ENCODE peak calls at places on chromosomes 4 and X, in eight cellular contexts. One of them, this sample, is unnamed. For H3K4me1, the result is how much of the 10 kb centered on the place peaks cover.

GRCh38 chrX:47863187-47863586 is 26.5 kb downstream of the ZNF81 start:
- DNase-seq in HCT116: no peak
- DNase-seq in GM23338: no peak
- DNase-seq in upper lobe of left lung: no peak
- DNase-seq in prostate gland: peak
- DNase-seq in transverse colon: no peak
- DNase-seq in GM12878: no peak
- DNase-seq in K562: no peak
- DNase-seq in this sample: no peak

GRCh38 chrX:11016728-11017127 is 94.4 kb upstream of the HCCS start:
- DNase-seq in HCT116: no peak
- DNase-seq in GM23338: no peak
- DNase-seq in upper lobe of left lung: no peak
- DNase-seq in prostate gland: no peak
- DNase-seq in transverse colon: no peak
- DNase-seq in GM12878: no peak
- DNase-seq in K562: no peak
- DNase-seq in this sample: no peak

GRCh38 chrX:101385795-101386541 is at the start of gene BTK:
- DNase-seq in HCT116: no peak
- DNase-seq in GM23338: no peak
- DNase-seq in upper lobe of left lung: peak
- DNase-seq in prostate gland: no peak
- DNase-seq in transverse colon: peak
- DNase-seq in GM12878: peak
- DNase-seq in K562: peak
- DNase-seq in this sample: no peak

GRCh38 chrX:20514358-20514757 is 247.6 kb upstream of the RPS6KA3 start:
- DNase-seq in HCT116: peak
- DNase-seq in GM23338: no peak
- DNase-seq in upper lobe of left lung: peak
- DNase-seq in prostate gland: no peak
- DNase-seq in transverse colon: no peak
- DNase-seq in GM12878: no peak
- DNase-seq in K562: no peak
- DNase-seq in this sample: no peak

GRCh38 chr4:13920111-13920875 is 292.8 kb upstream of the BOD1L1 start:
- DNase-seq in HCT116: no peak
- DNase-seq in GM23338: no peak
- DNase-seq in upper lobe of left lung: no peak
- DNase-seq in prostate gland: no peak
- DNase-seq in transverse colon: no peak
- DNase-seq in GM12878: no peak
- DNase-seq in K562: no peak
- DNase-seq in this sample: no peak

GRCh38 chrX:24676403-24677024 is 17.2 kb upstream of the POLA1 start:
- DNase-seq in HCT116: no peak
- DNase-seq in GM23338: peak
- DNase-seq in upper lobe of left lung: no peak
- DNase-seq in prostate gland: no peak
- DNase-seq in transverse colon: no peak
- DNase-seq in GM12878: no peak
- DNase-seq in K562: no peak
- DNase-seq in this sample: no peak

GRCh38 chrX:93673056-93673868 is at the start of gene NAP1L3:
- DNase-seq in HCT116: no peak
- DNase-seq in GM23338: peak
- DNase-seq in upper lobe of left lung: peak
- DNase-seq in prostate gland: peak
- DNase-seq in transverse colon: peak
- DNase-seq in GM12878: no peak
- DNase-seq in K562: no peak
- DNase-seq in this sample: peak

GRCh38 chr4:105808459-105809041 is 86.7 kb upstream of the NPNT start:
- DNase-seq in HCT116: peak
- DNase-seq in GM23338: no peak
- DNase-seq in upper lobe of left lung: no peak
- DNase-seq in prostate gland: peak
- DNase-seq in transverse colon: no peak
- DNase-seq in GM12878: no peak
- DNase-seq in K562: no peak
- DNase-seq in this sample: no peak

GRCh38 chrX:30713061-30713525 is 59.9 kb downstream of the GK start:
- DNase-seq in HCT116: peak
- DNase-seq in GM23338: peak
- DNase-seq in upper lobe of left lung: peak
- DNase-seq in prostate gland: peak
- DNase-seq in transverse colon: peak
- DNase-seq in GM12878: peak
- DNase-seq in K562: peak
- DNase-seq in this sample: no peak

GRCh38 chrX:43505759-43506158 is 150.3 kb upstream of the MAOA start:
- DNase-seq in HCT116: no peak
- DNase-seq in GM23338: no peak
- DNase-seq in upper lobe of left lung: no peak
- DNase-seq in prostate gland: no peak
- DNase-seq in transverse colon: no peak
- DNase-seq in GM12878: no peak
- DNase-seq in K562: no peak
- DNase-seq in this sample: no peak

GRCh38 chr4:166594326-166594946 is 639.9 kb downstream of the SPOCK3 start:
- DNase-seq in HCT116: peak
- DNase-seq in GM23338: peak
- DNase-seq in upper lobe of left lung: no peak
- DNase-seq in prostate gland: no peak
- DNase-seq in transverse colon: peak
- DNase-seq in GM12878: peak
- DNase-seq in K562: no peak
- DNase-seq in this sample: no peak

GRCh38 chrX:16444353-16444752 is 205.6 kb upstream of the S100G start:
- DNase-seq in HCT116: no peak
- DNase-seq in GM23338: no peak
- DNase-seq in upper lobe of left lung: no peak
- DNase-seq in prostate gland: no peak
- DNase-seq in transverse colon: no peak
- DNase-seq in GM12878: no peak
- DNase-seq in K562: no peak
- DNase-seq in this sample: no peak

GRCh38 chrX:10617964-10618342 is 2.4 kb downstream of the MID1 start:
- DNase-seq in HCT116: no peak
- DNase-seq in GM23338: no peak
- DNase-seq in upper lobe of left lung: no peak
- DNase-seq in prostate gland: peak
- DNase-seq in transverse colon: no peak
- DNase-seq in GM12878: no peak
- DNase-seq in K562: no peak
- DNase-seq in this sample: no peak

GRCh38 chrX:43753637-43754036 is 97.5 kb downstream of the MAOA start:
- DNase-seq in HCT116: no peak
- DNase-seq in GM23338: no peak
- DNase-seq in upper lobe of left lung: no peak
- DNase-seq in prostate gland: no peak
- DNase-seq in transverse colon: no peak
- DNase-seq in GM12878: no peak
- DNase-seq in K562: no peak
- DNase-seq in this sample: no peak

GRCh38 chrX:9913041-9913440 is 54.1 kb upstream of the CLDN34 start:
- DNase-seq in HCT116: no peak
- DNase-seq in GM23338: no peak
- DNase-seq in upper lobe of left lung: no peak
- DNase-seq in prostate gland: peak
- DNase-seq in transverse colon: no peak
- DNase-seq in GM12878: no peak
- DNase-seq in K562: no peak
- DNase-seq in this sample: no peak

GRCh38 chrX:53223068-53223693 is 1.8 kb downstream of the KDM5C start:
- DNase-seq in HCT116: no peak
- DNase-seq in GM23338: no peak
- DNase-seq in upper lobe of left lung: peak
- DNase-seq in prostate gland: no peak
- DNase-seq in transverse colon: peak
- DNase-seq in GM12878: no peak
- DNase-seq in K562: no peak
- DNase-seq in this sample: no peak

GRCh38 chr4:155506761-155507160 is 130.0 kb upstream of the MAP9 start:
- DNase-seq in HCT116: no peak
- DNase-seq in GM23338: peak
- DNase-seq in upper lobe of left lung: no peak
- DNase-seq in prostate gland: no peak
- DNase-seq in transverse colon: no peak
- DNase-seq in GM12878: no peak
- DNase-seq in K562: no peak
- DNase-seq in this sample: no peak

GRCh38 chrX:150575415-150575814 is 7.0 kb downstream of the MTM1 start:
- DNase-seq in HCT116: peak
- DNase-seq in GM23338: no peak
- DNase-seq in upper lobe of left lung: peak
- DNase-seq in prostate gland: peak
- DNase-seq in transverse colon: peak
- DNase-seq in GM12878: no peak
- DNase-seq in K562: no peak
- DNase-seq in this sample: no peak

GRCh38 chrX:150573702-150574101 is 5.3 kb downstream of the MTM1 start:
- DNase-seq in HCT116: no peak
- DNase-seq in GM23338: no peak
- DNase-seq in upper lobe of left lung: no peak
- DNase-seq in prostate gland: no peak
- DNase-seq in transverse colon: peak
- DNase-seq in GM12878: no peak
- DNase-seq in K562: no peak
- DNase-seq in this sample: no peak

GRCh38 chrX:150572206-150572605 is 3.8 kb downstream of the MTM1 start:
- DNase-seq in HCT116: no peak
- DNase-seq in GM23338: no peak
- DNase-seq in upper lobe of left lung: no peak
- DNase-seq in prostate gland: no peak
- DNase-seq in transverse colon: no peak
- DNase-seq in GM12878: no peak
- DNase-seq in K562: no peak
- DNase-seq in this sample: no peak

GRCh38 chrX:150577174-150577573 is 8.8 kb downstream of the MTM1 start:
- DNase-seq in HCT116: no peak
- DNase-seq in GM23338: no peak
- DNase-seq in upper lobe of left lung: no peak
- DNase-seq in prostate gland: no peak
- DNase-seq in transverse colon: no peak
- DNase-seq in GM12878: no peak
- DNase-seq in K562: no peak
- DNase-seq in this sample: no peak

DNA sequence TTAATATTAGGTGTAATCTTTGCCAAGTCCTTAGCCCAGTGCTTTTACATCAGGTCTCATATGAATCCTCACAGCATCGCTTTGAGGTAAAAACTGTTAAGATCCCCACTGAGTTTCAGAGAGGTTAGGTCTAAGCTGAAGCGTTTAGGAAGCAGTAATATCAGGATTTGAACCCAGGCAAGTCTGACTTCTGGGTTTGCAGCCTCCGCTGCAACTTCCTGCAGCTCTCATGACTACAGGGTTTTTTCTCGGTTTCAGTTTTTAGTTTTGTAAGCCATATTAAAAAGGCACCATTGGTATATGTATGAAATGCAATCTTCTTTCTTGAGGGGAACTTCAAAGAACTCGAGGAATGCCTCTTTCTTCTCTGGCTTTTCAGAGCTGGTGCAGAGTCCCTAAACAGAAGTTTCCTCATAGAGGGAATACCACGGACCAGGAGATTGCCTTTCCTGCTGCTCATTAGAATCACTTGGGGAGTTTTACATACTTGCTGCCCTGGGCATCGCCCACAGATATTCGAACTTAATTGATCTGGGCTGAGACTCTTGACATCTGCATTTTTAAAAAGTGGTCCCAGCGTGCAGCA is 6.5 kb downstream of the MTM1 start:
- DNase-seq in HCT116: no peak
- DNase-seq in GM23338: no peak
- DNase-seq in upper lobe of left lung: no peak
- DNase-seq in prostate gland: no peak
- DNase-seq in transverse colon: no peak
- DNase-seq in GM12878: no peak
- DNase-seq in K562: no peak
- DNase-seq in this sample: no peak
- H3K4me1 ChIP-seq in HCT116: half or more
- H3K4me1 ChIP-seq in GM23338: under half
- H3K4me1 ChIP-seq in upper lobe of left lung: under half
- H3K4me1 ChIP-seq in prostate gland: under half
- H3K4me1 ChIP-seq in transverse colon: under half
- H3K4me1 ChIP-seq in GM12878: under half
- H3K4me1 ChIP-seq in K562: under half
- H3K4me1 ChIP-seq in this sample: under half

GRCh38 chrX:130120746-130121504 is 10.6 kb upstream of the ELF4 start:
- DNase-seq in HCT116: no peak
- DNase-seq in GM23338: peak
- DNase-seq in upper lobe of left lung: peak
- DNase-seq in prostate gland: peak
- DNase-seq in transverse colon: peak
- DNase-seq in GM12878: no peak
- DNase-seq in K562: peak
- DNase-seq in this sample: peak
- TF ChIP-seq POLR2AphosphoS5 in HCT116: no peak
- TF ChIP-seq POLR2AphosphoS5 in GM23338: no peak
- TF ChIP-seq POLR2AphosphoS5 in upper lobe of left lung: peak
- TF ChIP-seq POLR2AphosphoS5 in prostate gland: peak
- TF ChIP-seq POLR2AphosphoS5 in transverse colon: no peak
- TF ChIP-seq POLR2AphosphoS5 in GM12878: no peak
- TF ChIP-seq POLR2AphosphoS5 in K562: peak
- TF ChIP-seq POLR2AphosphoS5 in this sample: peak

DNA sequence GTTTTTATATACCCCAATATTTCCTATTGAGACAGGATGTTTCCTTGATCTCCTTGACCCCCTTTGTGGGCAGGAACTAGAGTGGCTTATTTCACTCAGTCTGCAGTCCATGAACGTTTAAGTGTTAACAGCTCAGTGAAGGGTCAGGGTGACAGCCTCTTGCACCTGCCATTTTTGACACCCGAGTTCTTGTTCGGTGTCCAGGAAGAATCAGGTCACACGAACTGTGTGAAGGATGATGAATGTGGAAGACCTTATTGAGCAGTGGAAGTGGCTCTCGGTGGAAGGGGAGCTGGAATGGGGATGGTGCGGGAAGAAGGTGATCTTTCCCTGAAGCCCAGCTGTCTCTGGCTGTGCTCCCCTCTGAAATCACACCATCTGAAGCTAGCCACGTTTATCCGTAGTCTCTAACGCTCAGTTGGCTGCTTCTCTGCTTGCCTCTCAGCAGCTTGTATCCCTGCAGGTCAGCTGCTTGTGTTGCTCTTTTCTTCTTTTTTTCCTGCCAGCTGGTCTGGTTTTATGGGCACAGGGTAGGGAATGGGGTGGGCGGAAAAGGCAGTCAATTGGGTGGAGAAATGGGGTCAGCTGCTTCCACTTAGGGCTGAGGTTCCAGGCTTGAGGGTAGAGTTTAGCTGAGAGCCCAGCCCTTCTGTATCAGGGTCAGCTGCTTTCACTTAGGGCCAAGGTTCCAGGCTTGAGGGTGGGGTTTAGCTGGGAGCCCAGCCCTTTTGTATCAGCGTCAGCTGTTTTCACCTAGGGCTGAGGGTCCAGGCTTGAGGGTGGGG is 29.0 kb upstream of the CCNG2 start:
- DNase-seq in HCT116: no peak
- DNase-seq in GM23338: no peak
- DNase-seq in upper lobe of left lung: no peak
- DNase-seq in prostate gland: no peak
- DNase-seq in transverse colon: no peak
- DNase-seq in GM12878: no peak
- DNase-seq in K562: no peak
- DNase-seq in this sample: no peak
- H3K4me1 ChIP-seq in HCT116: under half
- H3K4me1 ChIP-seq in GM23338: under half
- H3K4me1 ChIP-seq in upper lobe of left lung: under half
- H3K4me1 ChIP-seq in prostate gland: under half
- H3K4me1 ChIP-seq in transverse colon: under half
- H3K4me1 ChIP-seq in GM12878: under half
- H3K4me1 ChIP-seq in K562: under half
- H3K4me1 ChIP-seq in this sample: under half

GRCh38 chr4:76570141-76570989 is 135.3 kb downstream of the SHROOM3 start:
- DNase-seq in HCT116: no peak
- DNase-seq in GM23338: no peak
- DNase-seq in upper lobe of left lung: no peak
- DNase-seq in prostate gland: no peak
- DNase-seq in transverse colon: no peak
- DNase-seq in GM12878: no peak
- DNase-seq in K562: no peak
- DNase-seq in this sample: no peak
- TF ChIP-seq POLR2AphosphoS5 in HCT116: no peak
- TF ChIP-seq POLR2AphosphoS5 in GM23338: no peak
- TF ChIP-seq POLR2AphosphoS5 in upper lobe of left lung: no peak
- TF ChIP-seq POLR2AphosphoS5 in prostate gland: no peak
- TF ChIP-seq POLR2AphosphoS5 in transverse colon: no peak
- TF ChIP-seq POLR2AphosphoS5 in GM12878: no peak
- TF ChIP-seq POLR2AphosphoS5 in K562: no peak
- TF ChIP-seq POLR2AphosphoS5 in this sample: no peak